ENCODE peak calls at places on chromosomes 16 and 17, in six cellular contexts. M, T, N, Z, X and V are unnamed samples.

GRCh38 chr17:82931696-82932060 is 91.9 kb upstream of the ZNF750 start:
- DNase-seq in M (peak), T (no peak), N (no peak), Z (no peak), X (peak), V (no peak)

GRCh38 chr16:30011505-30012480 is 966 bp upstream of the DOC2A start:
- DNase-seq in M (no peak), T (no peak), N (no peak), Z (peak), X (no peak), V (peak)

GRCh38 chr16:22255335-22255734 is 41.9 kb upstream of the POLR3E start:
- DNase-seq in M (no peak), T (no peak), N (no peak), Z (no peak), X (no peak), V (no peak)

GRCh38 chr16:70777973-70778406 is 23.0 kb downstream of the VAC14 start:
- DNase-seq in M (no peak), T (no peak), N (no peak), Z (no peak), X (peak), V (no peak)

GRCh38 chr16:46932802-46933201 is 40.7 kb downstream of the DNAJA2 start:
- DNase-seq in M (no peak), T (no peak), N (no peak), Z (no peak), X (no peak), V (no peak)

GRCh38 chr16:57600048-57600835 is 28.2 kb upstream of the ADGRG1 start:
- DNase-seq in M (peak), T (peak), N (no peak), Z (peak), X (peak), V (peak)

GRCh38 chr16:3488801-3489200 is 6.5 kb downstream of the C16orf90 start:
- DNase-seq in M (no peak), T (no peak), N (no peak), Z (no peak), X (no peak), V (no peak)

GRCh38 chr17:66386789-66387351 is 84.5 kb downstream of the PRKCA start:
- DNase-seq in M (peak), T (no peak), N (no peak), Z (no peak), X (no peak), V (no peak)

GRCh38 chr16:87580855-87581261 is 21.4 kb upstream of the JPH3 start:
- DNase-seq in M (peak), T (no peak), N (no peak), Z (no peak), X (peak), V (no peak)

GRCh38 chr17:57519199-57519598 is 225.9 kb downstream of the CCDC182 start:
- DNase-seq in M (no peak), T (no peak), N (no peak), Z (no peak), X (peak), V (no peak)

GRCh38 chr16:84647830-84648594 is at the start of gene KLHL36:
- DNase-seq in M (peak), T (no peak), N (peak), Z (peak), X (peak), V (peak)